ENCODE peak calls at places on chromosome 5, in six cellular contexts. U is SK-N-SH, J is GM12878, Z is K562, H is H1, N is HCT116. X is an unnamed sample.

GRCh38 chr5:69309380-69309779 is 23.2 kb downstream of the CCDC125 start:
- DNase-seq in N (no peak), Z (no peak), J (no peak), H (no peak), U (no peak), X (no peak)

GRCh38 chr5:73282383-73282782 is 109.4 kb downstream of the TMEM174 start:
- DNase-seq in Z (no peak), U (no peak), J (no peak), N (no peak), H (no peak), X (no peak)

GRCh38 chr5:8730194-8730593 is 815.7 kb downstream of the SEMA5A start:
- DNase-seq in H (no peak), U (no peak), Z (no peak), J (no peak), N (no peak), X (no peak)

GRCh38 chr5:139845846-139846681 is 50.5 kb downstream of the PSD2 start:
- DNase-seq in J (no peak), Z (no peak), U (no peak), H (no peak), N (no peak), X (no peak)

GRCh38 chr5:124951676-124952075 is 205.2 kb upstream of the ZNF608 start:
- DNase-seq in Z (no peak), N (no peak), H (no peak), U (no peak), J (peak; percentile 53), X (no peak)

GRCh38 chr5:59838989-59839388 is 54.5 kb downstream of the PDE4D start:
- DNase-seq in U (no peak), N (no peak), H (no peak), Z (no peak), J (no peak), X (no peak)

GRCh38 chr5:117357886-117358285 is 783.3 kb upstream of the SEMA6A start:
- DNase-seq in Z (no peak), J (no peak), H (no peak), N (no peak), U (peak; percentile 11), X (no peak)

GRCh38 chr5:40801771-40802562 is 3.8 kb upstream of the PRKAA1 start:
- DNase-seq in J (no peak), Z (peak; percentile 94), U (no peak), N (no peak), H (no peak), X (peak; percentile 75)

GRCh38 chr5:139050432-139050831 is 147.7 kb downstream of the SIL1 start:
- DNase-seq in Z (no peak), J (no peak), H (no peak), U (no peak), N (no peak), X (no peak)

GRCh38 chr5:168093200-168093930 is 198.1 kb upstream of the WWC1 start:
- DNase-seq in J (no peak), N (no peak), Z (no peak), H (no peak), U (no peak), X (no peak)

GRCh38 chr5:89117131-89117644 is 234.2 kb upstream of the MEF2C start:
- DNase-seq in N (no peak), H (no peak), Z (peak; percentile 34), J (peak; percentile 55), U (no peak), X (no peak)

GRCh38 chr5:110957934-110958333 is 113.6 kb upstream of the TSLP start:
- DNase-seq in N (no peak), U (no peak), J (no peak), H (no peak), Z (no peak), X (no peak)

GRCh38 chr5:18744441-18744840 is 1110.2 kb downstream of the TAF11L14 start:
- DNase-seq in N (no peak), U (no peak), H (no peak), Z (no peak), J (no peak), X (no peak)

GRCh38 chr5:61802456-61802855 is 470.4 kb downstream of the ZSWIM6 start:
- DNase-seq in N (no peak), U (no peak), J (no peak), H (no peak), Z (no peak), X (no peak)

GRCh38 chr5:61796773-61797172 is 464.7 kb downstream of the ZSWIM6 start:
- DNase-seq in H (no peak), U (no peak), J (no peak), Z (no peak), N (no peak), X (no peak)

GRCh38 chr5:61800450-61800849 is 468.4 kb downstream of the ZSWIM6 start:
- DNase-seq in H (no peak), Z (no peak), J (no peak), U (no peak), N (no peak), X (no peak)

GRCh38 chr5:61805101-61805500 is 473.0 kb downstream of the ZSWIM6 start:
- DNase-seq in Z (no peak), N (no peak), H (no peak), J (no peak), U (no peak), X (no peak)

DNA sequence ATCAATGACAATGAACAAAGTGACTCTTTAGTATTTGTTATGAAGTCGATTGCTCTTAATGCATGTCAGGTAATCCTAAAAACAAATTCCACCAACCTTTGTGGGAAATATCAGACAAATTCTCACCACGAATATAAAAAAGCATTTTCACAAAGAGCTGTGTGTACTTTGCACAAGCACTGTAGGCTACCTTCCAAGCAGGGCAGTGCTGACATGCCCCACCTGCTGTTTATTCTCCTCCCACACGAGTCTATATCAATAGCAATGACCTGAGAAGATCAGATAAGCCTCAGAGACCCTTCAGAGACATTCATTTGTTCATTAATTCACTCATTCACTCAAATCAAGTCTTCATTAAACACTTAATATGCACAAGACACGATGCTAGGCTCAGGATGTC is 469.1 kb downstream of the ZSWIM6 start:
- DNase-seq in Z (no peak), N (no peak), U (no peak), H (no peak), J (no peak), X (no peak)
- TF ChIP-seq JUND in Z (no peak), N (no peak), U (no peak), H (no peak), J (no peak), X (no peak)

DNA sequence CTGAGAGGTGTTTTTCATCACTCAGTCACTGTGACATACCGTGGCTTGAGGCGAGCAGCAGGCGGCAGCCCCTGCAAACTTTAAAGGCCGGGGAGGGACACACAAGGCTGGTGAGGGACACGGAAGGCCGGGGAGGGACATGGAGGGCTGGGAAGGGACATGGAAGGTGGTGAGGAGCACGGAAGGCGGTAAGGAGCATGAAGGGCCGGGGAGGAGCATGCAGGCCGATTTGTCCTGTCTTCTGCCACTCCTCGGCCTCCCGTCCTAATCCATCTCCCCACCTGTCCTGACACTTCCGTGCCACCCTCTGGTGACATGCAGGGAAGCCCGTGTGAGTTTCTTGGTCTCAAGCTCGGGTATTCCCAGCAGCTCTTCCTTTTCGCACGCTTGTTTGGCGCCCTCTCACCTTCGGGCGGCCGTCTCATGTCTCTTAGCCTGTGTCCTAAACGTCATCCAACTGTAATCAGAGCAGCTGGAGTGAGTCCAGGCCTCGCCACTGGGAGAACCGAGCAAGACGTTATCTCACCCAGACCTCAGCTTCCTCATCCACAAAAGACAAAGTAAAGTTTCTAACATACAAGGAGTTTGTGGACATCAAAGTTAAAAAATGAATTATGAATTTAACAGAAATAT is 126.5 kb downstream of the MRPL36 start:
- DNase-seq in Z (peak; percentile 66), U (no peak), N (no peak), J (no peak), H (peak; percentile 46), X (no peak)
- TF ChIP-seq JUND in Z (no peak), U (no peak), N (no peak), J (no peak), H (no peak), X (no peak)

GRCh38 chr5:161442471-161442870 is 104.1 kb downstream of the GABRB2 start:
- DNase-seq in U (no peak), J (no peak), H (no peak), N (no peak), Z (no peak), X (no peak)

DNA sequence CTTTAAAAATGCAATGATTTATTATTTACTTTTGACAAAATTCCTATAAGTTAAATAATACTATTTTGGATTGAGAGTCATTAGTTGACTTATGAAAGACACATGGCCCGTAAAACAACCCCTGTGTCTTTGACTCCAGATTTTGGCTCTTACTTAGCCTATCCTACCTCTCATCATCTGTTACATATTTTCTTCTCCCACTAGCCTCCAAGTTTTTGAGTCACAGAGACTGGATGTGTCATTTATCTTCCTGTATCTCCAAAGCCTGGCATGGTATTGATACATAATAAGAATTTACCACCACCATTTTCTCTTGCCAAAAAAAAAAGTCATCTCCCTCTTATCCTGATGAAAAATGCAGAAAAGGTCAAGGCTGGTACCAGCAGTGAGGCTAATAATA is 99.9 kb downstream of the GABRB2 start:
- DNase-seq in J (no peak), U (no peak), H (no peak), Z (no peak), N (no peak), X (no peak)
- TF ChIP-seq JUND in J (no peak), U (no peak), H (no peak), Z (no peak), N (no peak), X (no peak)

DNA sequence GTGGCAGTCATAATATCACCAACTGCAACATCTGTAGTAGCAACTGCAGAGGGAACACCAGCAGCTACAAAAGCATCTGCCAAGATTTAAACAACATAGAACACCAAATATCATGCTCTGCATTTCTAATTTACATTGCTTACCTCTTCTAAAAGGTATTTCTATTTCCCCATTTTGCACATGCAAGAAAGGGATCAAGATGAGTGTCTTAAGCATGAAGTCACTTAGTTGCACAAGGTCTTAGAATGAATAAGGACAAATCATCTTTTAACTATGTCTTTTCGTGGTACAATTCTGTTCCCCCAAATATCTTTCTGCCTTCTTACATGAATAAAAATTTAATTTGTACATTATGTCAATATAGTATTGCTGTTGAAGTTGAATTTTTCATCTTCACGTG is 1746.4 kb downstream of the EFNA5 start:
- DNase-seq in J (no peak), N (no peak), H (no peak), Z (no peak), U (no peak), X (no peak)
- TF ChIP-seq JUND in J (no peak), N (no peak), H (no peak), Z (no peak), U (no peak), X (no peak)